ENCODE peak calls at places on chromosomes 4 and X, in ten cellular contexts. O is fibroblast of mammary gland, Y is fibroblast of lung, T is lower leg skin, Q is glutamatergic neuron, J is ascending aorta, P is AG04450, C is AG10803, A is endodermal cell, R is right atrium auricular region. K is an unnamed sample.

GRCh38 chr4:185774815-185775684 is 36.9 kb downstream of the SORBS2 start:
- DNase-seq in O (peak), C (peak), P (peak), J (peak), Q (no peak), Y (peak), A (no peak), T (no peak), R (no peak), K (no peak)

GRCh38 chr4:158346576-158346975 is 136.3 kb downstream of the TMEM144 start:
- DNase-seq in O (no peak), A (no peak), C (no peak), R (no peak), J (no peak), Q (no peak), Y (no peak), T (no peak), P (no peak), K (no peak)

GRCh38 chr4:109559625-109559982 is 442 bp upstream of the MCUB start:
- DNase-seq in T (no peak), C (peak), O (no peak), Y (no peak), J (peak), Q (peak), A (peak), P (no peak), R (no peak), K (peak)

GRCh38 chr4:73485085-73485484 is 3.5 kb downstream of the AFM start:
- DNase-seq in A (no peak), T (no peak), Q (no peak), P (no peak), O (no peak), R (no peak), C (no peak), J (no peak), Y (no peak), K (no peak)

GRCh38 chr4:39626913-39627312 is 11.8 kb downstream of the SMIM14 start:
- DNase-seq in R (no peak), O (no peak), J (no peak), A (no peak), P (no peak), Q (no peak), Y (no peak), T (no peak), C (no peak), K (no peak)

GRCh38 chr4:65096630-65097029 is 573.7 kb downstream of the EPHA5 start:
- DNase-seq in O (no peak), Q (no peak), C (no peak), T (no peak), Y (no peak), R (no peak), A (no peak), P (no peak), J (no peak), K (no peak)

GRCh38 chr4:145887241-145887964 is 51.2 kb downstream of the ZNF827 start:
- DNase-seq in Y (peak), C (peak), Q (no peak), R (peak), P (peak), O (peak), A (peak), T (no peak), J (no peak), K (no peak)

GRCh38 chr4:168784786-168785461 is 225.1 kb downstream of the CBR4 start:
- DNase-seq in Q (no peak), J (no peak), A (no peak), P (no peak), C (peak), O (no peak), R (no peak), T (no peak), Y (peak), K (no peak)

GRCh38 chr4:82694892-82695291 is 103.7 kb downstream of the SCD5 start:
- DNase-seq in A (no peak), T (no peak), Y (no peak), P (no peak), O (no peak), Q (no peak), C (no peak), J (no peak), R (no peak), K (no peak)

GRCh38 chr4:41145571-41146078 is 68.7 kb downstream of the APBB2 start:
- DNase-seq in P (no peak), T (no peak), Y (peak), R (no peak), J (no peak), Q (no peak), O (peak), C (peak), A (no peak), K (no peak)

GRCh38 chr4:166290426-166290825 is 417.4 kb downstream of the TLL1 start:
- DNase-seq in P (no peak), Y (no peak), J (no peak), R (no peak), C (no peak), A (no peak), T (no peak), Q (no peak), O (no peak), K (no peak)

GRCh38 chrX:137568741-137569469 is 3.0 kb downstream of the ZIC3 start:
- DNase-seq in Y (no peak), J (no peak), T (no peak), R (no peak), C (no peak), P (no peak), A (peak), O (no peak), Q (no peak), K (no peak)

GRCh38 chr4:128853741-128854140 is 44.2 kb downstream of the JADE1 start:
- DNase-seq in P (no peak), R (no peak), J (no peak), C (peak), O (no peak), Q (no peak), Y (peak), T (no peak), A (no peak), K (no peak)

GRCh38 chr4:7964890-7965662 is 25.4 kb upstream of the AFAP1 start:
- DNase-seq in R (peak), T (peak), P (no peak), Y (peak), A (peak), O (peak), J (no peak), Q (no peak), C (peak), K (no peak)

GRCh38 chr4:14111730-14112171 is 484.2 kb upstream of the BOD1L1 start:
- DNase-seq in R (no peak), Q (no peak), Y (peak), C (peak), P (no peak), J (no peak), A (no peak), O (peak), T (no peak), K (no peak)

GRCh38 chrX:70030242-70030823 is 19.4 kb downstream of the AWAT2 start:
- DNase-seq in J (no peak), Q (peak), O (peak), C (peak), R (no peak), A (peak), T (no peak), P (no peak), Y (peak), K (peak)

GRCh38 chrX:56978172-56978571 is 17.2 kb downstream of the SPIN3 start:
- DNase-seq in Q (no peak), T (peak), P (no peak), O (peak), Y (peak), A (peak), J (no peak), C (peak), R (no peak), K (peak)

GRCh38 chr4:52052475-52052780 is 1.3 kb downstream of the SPATA18 start:
- DNase-seq in T (no peak), Y (peak), C (peak), P (no peak), O (no peak), R (peak), A (no peak), J (peak), Q (no peak), K (peak)

GRCh38 chr4:148926861-148927260 is 484.6 kb upstream of the NR3C2 start:
- DNase-seq in C (peak), T (peak), P (peak), Y (peak), Q (no peak), R (no peak), J (no peak), A (no peak), O (peak), K (no peak)

GRCh38 chr4:36677122-36677521 is 395.7 kb downstream of the DTHD1 start:
- DNase-seq in C (no peak), R (no peak), Y (peak), T (no peak), A (no peak), O (no peak), Q (no peak), J (no peak), P (no peak), K (no peak)

GRCh38 chr4:173056708-173057107 is 111.9 kb upstream of the GALNT7 start:
- DNase-seq in T (no peak), Y (no peak), C (no peak), Q (no peak), R (no peak), A (no peak), J (no peak), O (no peak), P (no peak), K (no peak)

GRCh38 chr4:140351778-140352177 is 21.7 kb upstream of the SCOC start:
- DNase-seq in Y (no peak), Q (no peak), T (no peak), R (no peak), J (no peak), P (no peak), O (no peak), C (no peak), A (no peak), K (no peak)

GRCh38 chrX:133215747-133216146 is 2.4 kb downstream of the TFDP3 start:
- DNase-seq in C (no peak), A (peak), J (no peak), R (no peak), Y (peak), P (no peak), Q (peak), O (peak), T (no peak), K (peak)

GRCh38 chr4:65893311-65893710 is 223.0 kb upstream of the EPHA5 start:
- DNase-seq in O (no peak), A (no peak), P (no peak), J (no peak), T (no peak), Y (peak), C (no peak), Q (no peak), R (no peak), K (no peak)

GRCh38 chr4:70914631-70915030 is 12.5 kb downstream of the MOB1B start:
- DNase-seq in J (no peak), R (no peak), A (no peak), O (no peak), P (no peak), C (no peak), Y (no peak), Q (no peak), T (no peak), K (no peak)

GRCh38 chr4:140469806-140470733 is 28.0 kb downstream of the MGAT4D start:
- DNase-seq in J (no peak), T (no peak), Q (no peak), Y (no peak), P (no peak), C (no peak), O (no peak), R (no peak), A (peak), K (no peak)

GRCh38 chr4:143046454-143046853 is 138.3 kb upstream of the USP38 start:
- DNase-seq in T (no peak), O (no peak), P (no peak), Y (no peak), J (no peak), A (no peak), R (no peak), Q (no peak), C (no peak), K (no peak)
- TF ChIP-seq CTCF in T (no peak), O (no peak), P (no peak), Y (no peak), J (no peak), A (no peak), R (no peak), Q (no peak), C (no peak), K (no peak)

GRCh38 chr4:86891785-86892638 is at the start of gene C4orf36:
- DNase-seq in O (peak), P (no peak), R (peak), J (peak), T (peak), C (peak), Q (peak), A (peak), Y (peak), K (peak)
- TF ChIP-seq CTCF in O (no peak), P (no peak), R (no peak), J (no peak), T (no peak), C (no peak), Q (no peak), A (no peak), Y (no peak), K (no peak)

GRCh38 chr4:170497105-170497504 is 407.3 kb upstream of the AADAT start:
- DNase-seq in A (no peak), Q (no peak), P (no peak), C (peak), R (no peak), J (no peak), T (no peak), Y (no peak), O (peak), K (peak)
- TF ChIP-seq CTCF in A (no peak), Q (no peak), P (no peak), C (no peak), R (no peak), J (no peak), T (no peak), Y (no peak), O (no peak), K (no peak)

GRCh38 chrX:16807548-16807947 is 21.3 kb downstream of the TXLNG start:
- DNase-seq in Y (peak), P (no peak), A (peak), J (no peak), O (peak), Q (no peak), T (no peak), R (no peak), C (peak), K (no peak)
- TF ChIP-seq CTCF in Y (no peak), P (no peak), A (peak), J (no peak), O (peak), Q (no peak), T (no peak), R (no peak), C (peak), K (no peak)

DNA sequence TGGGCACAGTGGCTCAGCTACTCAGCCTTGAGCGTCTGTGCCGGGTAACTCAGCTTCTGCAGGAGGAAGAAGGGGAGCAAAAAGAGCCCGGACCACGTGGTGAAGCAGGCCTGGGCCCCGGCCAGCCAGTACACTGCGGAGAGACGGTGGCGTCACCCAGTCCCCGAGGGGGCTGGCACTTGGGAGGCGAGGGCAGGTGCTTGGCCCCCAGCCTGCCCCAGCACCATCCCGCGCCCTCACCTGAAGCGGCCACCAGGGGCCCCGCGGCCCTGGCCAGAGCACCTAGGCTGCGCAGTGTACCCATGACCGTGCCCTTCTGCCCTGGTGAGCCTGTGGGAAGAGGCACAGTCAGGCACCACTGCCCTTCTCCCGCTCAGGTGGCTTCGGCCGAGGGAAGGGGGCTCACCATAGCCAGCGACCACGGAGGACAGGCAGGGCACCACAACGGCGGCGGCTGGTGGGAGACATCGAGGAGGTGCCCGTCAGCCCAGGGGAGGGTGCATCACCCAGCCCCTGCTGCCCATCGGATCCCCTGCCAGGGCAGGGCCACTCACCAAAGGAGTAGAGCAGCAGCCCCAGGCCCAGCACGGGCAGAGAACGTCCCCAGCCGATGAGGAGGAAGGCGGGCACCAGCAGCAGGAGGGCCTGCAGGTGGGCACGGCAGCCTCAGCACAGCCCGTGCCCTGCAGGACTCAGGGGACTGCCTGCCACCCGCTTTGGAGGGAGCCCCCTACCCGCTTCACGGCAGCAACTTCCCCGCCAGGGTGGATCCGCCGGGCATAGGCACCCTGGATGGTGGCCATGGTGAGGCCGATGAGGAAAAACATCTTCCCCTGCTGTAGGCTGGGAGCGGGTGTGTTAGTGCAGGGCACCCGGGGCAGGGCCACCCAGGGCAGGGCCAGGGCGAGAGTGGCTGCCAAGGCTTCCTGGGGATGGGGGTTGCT is 32.1 kb downstream of the NOP14 start:
- DNase-seq in Q (no peak), R (no peak), A (peak), P (no peak), T (no peak), Y (no peak), O (no peak), J (no peak), C (no peak), K (no peak)
- TF ChIP-seq CTCF in Q (no peak), R (no peak), A (peak), P (peak), T (no peak), Y (no peak), O (no peak), J (no peak), C (no peak), K (peak)

DNA sequence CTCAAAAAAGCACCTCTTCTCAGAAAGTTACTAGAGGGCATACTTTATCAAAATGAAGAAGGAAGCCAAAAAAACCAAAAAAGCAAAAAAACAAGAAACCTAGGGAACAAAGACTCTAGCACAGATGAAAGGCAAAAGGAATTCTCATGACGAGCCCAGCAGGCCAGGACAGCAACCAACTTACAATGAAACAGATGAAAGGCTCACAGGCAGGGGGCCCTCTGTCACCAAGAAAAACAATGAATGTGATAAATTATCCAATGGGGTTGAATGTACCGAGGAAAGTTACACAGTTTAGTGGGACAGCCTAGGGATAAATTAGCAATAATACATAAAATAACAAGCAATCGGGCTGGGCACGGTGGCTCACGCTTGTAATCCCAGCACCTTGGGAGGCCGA is 79.0 kb downstream of the GPR82 start:
- DNase-seq in J (no peak), C (no peak), R (no peak), T (no peak), O (no peak), Q (no peak), P (no peak), Y (no peak), A (peak), K (no peak)
- TF ChIP-seq CTCF in J (no peak), C (no peak), R (peak), T (no peak), O (peak), Q (no peak), P (no peak), Y (no peak), A (peak), K (no peak)